ENCODE peak calls at places on chromosomes 13 and 19, in six cellular contexts. T, C, O, L, F and G are unnamed samples.

GRCh38 chr13:77429320-77430142 is 102.6 kb upstream of the MYCBP2 start:
- DNase-seq in T (no peak), C (no peak), O (no peak), L (no peak), F (no peak), G (peak)

GRCh38 chr13:39347926-39348901 is 254.8 kb downstream of the LHFPL6 start:
- DNase-seq in T (no peak), C (no peak), O (no peak), L (no peak), F (no peak), G (no peak)

GRCh38 chr19:10471909-10472308 is 31.2 kb downstream of the KEAP1 start:
- DNase-seq in T (peak), C (no peak), O (no peak), L (no peak), F (no peak), G (no peak)

GRCh38 chr19:48837081-48837524 is 812 bp upstream of the HSD17B14 start:
- DNase-seq in T (peak), C (peak), O (peak), L (peak), F (peak), G (peak)

GRCh38 chr19:40614595-40615411 is 13.6 kb downstream of the LTBP4 start:
- DNase-seq in T (peak), C (no peak), O (peak), L (peak), F (no peak), G (peak)

GRCh38 chr19:58145849-58146248 is 4.7 kb downstream of the ZNF329 start:
- DNase-seq in T (no peak), C (no peak), O (no peak), L (no peak), F (no peak), G (no peak)

GRCh38 chr19:40365613-40366401 is 17.3 kb downstream of the PLD3 start:
- DNase-seq in T (peak), C (no peak), O (peak), L (peak), F (peak), G (peak)

GRCh38 chr19:39492225-39492624 is 6.5 kb upstream of the DLL3 start:
- DNase-seq in T (no peak), C (no peak), O (no peak), L (no peak), F (no peak), G (no peak)

GRCh38 chr19:16917401-16917800 is 28.6 kb downstream of the F2RL3 start:
- DNase-seq in T (no peak), C (no peak), O (no peak), L (no peak), F (no peak), G (no peak)

GRCh38 chr13:53783466-53783865 is 754.9 kb downstream of the OLFM4 start:
- DNase-seq in T (no peak), C (no peak), O (no peak), L (no peak), F (no peak), G (no peak)

GRCh38 chr19:42313096-42313839 is at the start of gene TMEM145:
- DNase-seq in T (peak), C (no peak), O (no peak), L (no peak), F (peak), G (peak)

GRCh38 chr13:98839826-98840769 is 87.6 kb upstream of the SLC15A1 start:
- DNase-seq in T (peak), C (no peak), O (peak), L (no peak), F (peak), G (peak)

GRCh38 chr19:3080281-3080680 is 13.9 kb upstream of the GNA11 start:
- DNase-seq in T (peak), C (no peak), O (no peak), L (no peak), F (no peak), G (no peak)

GRCh38 chr13:36129539-36129938 is 1.6 kb downstream of the DCLK1 start:
- DNase-seq in T (no peak), C (no peak), O (no peak), L (no peak), F (no peak), G (no peak)

GRCh38 chr19:6076675-6077463 is 33.4 kb downstream of the RFX2 start:
- DNase-seq in T (peak), C (no peak), O (peak), L (peak), F (no peak), G (no peak)

GRCh38 chr13:99471231-99472202 is 29.8 kb upstream of the TM9SF2 start:
- DNase-seq in T (peak), C (no peak), O (no peak), L (no peak), F (no peak), G (no peak)

GRCh38 chr13:44822291-44822690 is 167.0 kb downstream of the NUFIP1 start:
- DNase-seq in T (no peak), C (no peak), O (no peak), L (no peak), F (no peak), G (no peak)

GRCh38 chr19:15358918-15359317 is 20.7 kb downstream of the AKAP8 start:
- DNase-seq in T (peak), C (no peak), O (no peak), L (no peak), F (no peak), G (no peak)

GRCh38 chr13:45219938-45220375 is 19.1 kb upstream of the KCTD4 start:
- DNase-seq in T (peak), C (no peak), O (no peak), L (no peak), F (no peak), G (no peak)

GRCh38 chr19:19276851-19277250 is 3.8 kb upstream of the TM6SF2 start:
- DNase-seq in T (no peak), C (no peak), O (no peak), L (no peak), F (no peak), G (no peak)

GRCh38 chr13:46666727-46667456 is 113.9 kb downstream of the LRCH1 start:
- DNase-seq in T (no peak), C (no peak), O (no peak), L (no peak), F (no peak), G (no peak)

GRCh38 chr19:49801966-49802661 is 11.0 kb downstream of the FUZ start:
- DNase-seq in T (peak), C (peak), O (peak), L (peak), F (peak), G (peak)

GRCh38 chr19:16098821-16099220 is 12.9 kb upstream of the RAB8A start:
- DNase-seq in T (no peak), C (no peak), O (no peak), L (no peak), F (no peak), G (no peak)

GRCh38 chr19:50478901-50479715 is 2.5 kb upstream of the GARIN5A start:
- DNase-seq in T (peak), C (no peak), O (no peak), L (no peak), F (no peak), G (no peak)

GRCh38 chr13:112893570-112894422 is 75.2 kb upstream of the MCF2L start:
- DNase-seq in T (peak), C (no peak), O (no peak), L (no peak), F (peak), G (peak)

GRCh38 chr19:10333758-10334339 is 520 bp upstream of the RAVER1 start:
- DNase-seq in T (no peak), C (no peak), O (no peak), L (no peak), F (peak), G (no peak)

GRCh38 chr13:88068975-88069374 is 397.8 kb downstream of the SLITRK5 start:
- DNase-seq in T (no peak), C (no peak), O (no peak), L (no peak), F (no peak), G (no peak)

GRCh38 chr13:30551194-30551593 is 66.5 kb upstream of the USPL1 start:
- DNase-seq in T (peak), C (no peak), O (no peak), L (no peak), F (peak), G (no peak)

GRCh38 chr19:49567722-49568454 is 12.5 kb downstream of the NOSIP start:
- DNase-seq in T (no peak), C (no peak), O (no peak), L (no peak), F (no peak), G (no peak)

GRCh38 chr13:109276261-109276660 is 510.1 kb downstream of the IRS2 start:
- DNase-seq in T (no peak), C (peak), O (no peak), L (no peak), F (no peak), G (no peak)

GRCh38 chr19:42176649-42176989 is 40.9 kb downstream of the DEDD2 start:
- DNase-seq in T (no peak), C (no peak), O (no peak), L (no peak), F (no peak), G (no peak)

GRCh38 chr19:19405919-19406877 is 723 bp downstream of the GATAD2A start:
- DNase-seq in T (peak), C (no peak), O (peak), L (peak), F (peak), G (no peak)

GRCh38 chr13:106105153-106105552 is 430.3 kb downstream of the EFNB2 start:
- DNase-seq in T (peak), C (no peak), O (no peak), L (no peak), F (no peak), G (no peak)

GRCh38 chr19:18470153-18470552 is 32.2 kb upstream of the ISYNA1 start:
- DNase-seq in T (no peak), C (no peak), O (no peak), L (no peak), F (no peak), G (no peak)

GRCh38 chr19:3404324-3405260 is 38.2 kb downstream of the NFIC start:
- DNase-seq in T (peak), C (peak), O (peak), L (peak), F (peak), G (peak)

GRCh38 chr19:5316138-5316537 is 24.5 kb downstream of the PTPRS start:
- DNase-seq in T (no peak), C (no peak), O (no peak), L (no peak), F (no peak), G (no peak)

DNA sequence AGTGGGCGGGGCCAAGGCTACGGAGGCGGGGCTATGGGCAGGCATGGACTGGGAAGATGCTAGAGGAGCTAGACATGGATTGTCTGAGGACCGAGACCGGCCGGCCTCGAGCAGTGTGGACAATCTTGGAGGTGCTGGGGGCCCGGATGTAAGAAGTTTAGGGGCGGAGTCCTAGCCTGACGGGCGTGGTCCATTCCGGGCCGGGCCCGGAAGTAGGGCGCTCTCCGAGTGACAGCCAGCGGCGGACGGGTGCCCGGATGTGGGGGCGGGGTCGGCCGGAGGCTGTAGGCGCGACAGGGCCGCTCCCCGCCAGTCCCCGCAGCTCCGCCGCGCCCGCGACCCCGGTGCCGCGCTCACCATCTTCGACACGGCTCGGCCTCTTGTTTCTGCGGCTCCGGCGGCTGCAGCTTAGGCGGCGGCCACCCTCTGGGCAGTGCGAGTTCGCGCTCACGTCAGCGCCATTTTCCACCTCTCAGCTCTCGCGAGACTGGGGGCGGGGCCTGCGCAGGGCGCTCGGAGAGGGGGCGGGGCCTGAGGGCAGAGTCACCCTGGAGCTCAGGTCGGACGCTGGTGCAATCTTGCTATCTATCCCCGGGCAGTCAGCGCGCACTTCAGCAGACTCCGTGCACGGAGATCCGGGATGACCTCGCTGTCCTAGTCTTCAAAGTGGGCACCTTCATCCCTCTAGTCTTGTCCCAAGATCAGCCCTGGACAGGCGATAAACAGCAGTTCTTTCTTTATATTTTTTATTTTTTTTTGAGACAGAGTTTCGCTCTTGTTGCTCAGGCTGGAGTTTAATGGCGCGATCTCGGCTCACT is at the start of gene ZNF414:
- DNase-seq in T (peak), C (peak), O (peak), L (peak), F (peak), G (peak)
- TF ChIP-seq POLR2A in T (peak), C (peak), O (peak), L (no peak), F (peak), G (peak)

DNA sequence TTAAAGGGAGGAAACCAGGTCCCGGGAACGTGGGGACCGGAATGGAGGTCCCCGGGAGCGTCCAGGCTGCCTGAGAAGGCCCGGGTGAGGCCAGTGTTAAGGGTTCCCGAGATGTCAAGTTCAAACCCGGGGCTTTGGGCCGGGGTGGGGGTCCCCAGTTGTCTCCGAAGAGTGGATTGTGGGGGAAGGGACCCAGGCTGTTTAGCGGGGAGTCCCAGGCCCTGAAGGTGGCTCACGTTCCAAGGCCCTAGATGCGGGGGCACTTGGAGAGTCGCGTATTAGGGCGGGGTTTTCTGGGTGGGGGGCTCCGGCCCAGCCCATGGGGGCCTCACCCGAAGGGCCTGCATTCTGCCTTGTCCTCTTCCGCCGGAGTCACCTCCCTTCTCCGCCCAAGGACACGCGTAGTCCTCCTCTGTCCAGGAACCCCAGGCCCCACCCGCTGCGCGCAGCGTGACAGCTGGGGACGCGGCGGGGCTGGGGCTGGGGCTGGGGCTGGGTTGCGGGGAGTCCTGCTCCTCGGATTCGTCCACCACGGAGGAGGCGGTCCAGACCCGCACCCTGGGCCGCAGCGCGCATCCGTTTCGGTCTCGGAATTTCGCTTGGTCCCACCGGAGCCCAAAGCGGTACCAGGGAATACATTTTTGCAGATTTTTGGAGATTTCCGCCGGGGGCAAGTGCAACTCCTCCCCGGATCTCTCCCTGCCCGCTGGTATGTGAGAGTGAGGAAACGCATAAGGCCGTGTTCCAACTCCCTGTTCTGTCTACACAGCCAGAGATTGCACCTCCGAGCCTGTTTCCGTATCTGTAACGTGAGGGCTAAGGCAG is at the start of gene COX7A1:
- DNase-seq in T (no peak), C (peak), O (peak), L (peak), F (peak), G (peak)
- TF ChIP-seq POLR2A in T (no peak), C (peak), O (peak), L (no peak), F (peak), G (peak)

DNA sequence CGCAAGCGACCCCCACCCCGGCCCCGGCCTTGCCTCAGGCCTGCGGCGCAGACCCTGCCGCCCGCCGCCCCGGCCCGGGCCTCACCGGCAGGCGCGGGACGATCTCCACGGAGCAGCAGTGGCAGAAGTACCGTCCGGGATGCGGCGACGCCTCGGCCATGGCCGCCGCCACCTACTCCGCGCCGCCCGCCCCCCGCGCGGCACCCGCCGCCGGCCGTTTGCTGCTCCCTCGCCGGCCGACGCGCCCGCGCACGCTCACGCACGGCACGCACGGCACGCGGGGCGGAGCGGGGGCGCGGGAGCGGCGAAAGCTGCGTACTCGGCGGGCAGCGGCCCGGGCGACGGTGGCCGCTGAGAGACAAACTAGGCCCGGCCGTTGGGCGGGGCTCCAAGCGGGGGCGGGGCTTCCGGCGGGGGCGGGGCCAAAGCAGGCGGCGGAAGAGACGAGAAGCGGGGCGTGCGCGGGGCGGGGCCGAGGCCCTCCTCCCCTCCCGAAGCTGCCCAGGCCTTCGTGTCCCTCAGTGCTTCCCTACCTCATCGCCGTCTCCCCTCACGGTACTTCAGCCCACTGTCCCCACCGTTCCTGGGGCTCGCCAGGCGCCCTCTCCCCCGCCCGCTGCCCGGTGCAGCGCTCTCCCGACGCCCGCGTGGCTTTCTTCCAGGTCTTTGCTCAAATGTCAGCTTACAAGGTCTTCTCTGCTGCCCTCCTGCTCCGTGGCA is at the start of gene RNF126:
- DNase-seq in T (peak), C (peak), O (peak), L (peak), F (peak), G (peak)
- TF ChIP-seq POLR2A in T (peak), C (no peak), O (peak), L (no peak), F (peak), G (peak)

GRCh38 chr19:13154241-13154778 is 4.1 kb downstream of the IER2 start:
- DNase-seq in T (peak), C (peak), O (peak), L (peak), F (peak), G (peak)
- TF ChIP-seq POLR2A in T (peak), C (peak), O (peak), L (no peak), F (peak), G (peak)

DNA sequence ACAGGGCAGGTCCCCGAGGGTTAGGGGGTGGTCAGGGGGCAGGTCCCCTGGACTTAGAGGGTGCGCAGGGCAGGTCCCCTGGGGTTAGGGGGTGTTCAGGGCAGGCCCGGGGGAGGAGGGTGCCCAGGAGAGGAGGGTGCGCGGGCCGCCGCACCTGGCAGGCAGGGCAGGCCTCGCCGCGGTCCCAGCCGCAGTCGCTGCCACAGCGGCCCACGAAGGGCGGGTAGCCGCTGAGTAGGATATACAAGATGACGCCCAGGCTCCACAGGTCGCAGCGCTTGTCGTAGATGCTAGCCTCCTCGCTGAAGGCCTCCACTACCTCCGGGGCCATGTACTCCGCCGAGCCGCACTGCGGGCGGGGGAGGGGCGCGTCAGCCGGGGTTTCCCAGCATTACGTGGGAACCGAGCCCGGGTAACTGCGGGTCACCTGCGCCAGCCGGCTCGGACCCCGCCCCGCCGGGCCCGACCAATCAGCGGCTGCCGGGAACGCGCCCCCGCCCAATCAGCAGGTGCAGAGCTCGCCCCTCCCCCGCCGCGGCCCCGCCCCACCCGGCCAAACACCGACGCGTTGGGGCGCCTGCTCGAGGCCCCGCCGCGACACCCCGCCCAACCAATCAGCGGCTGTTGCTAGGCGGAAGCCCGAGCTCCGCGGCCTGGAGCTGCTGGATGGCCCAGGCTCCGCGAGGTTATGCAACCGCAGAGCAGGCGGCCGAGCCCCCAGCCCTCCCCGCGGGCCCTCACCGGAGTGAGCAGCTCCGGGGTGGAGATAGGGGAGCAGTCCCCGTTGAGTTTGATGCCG is 9.2 kb downstream of the MKNK2 start:
- DNase-seq in T (peak), C (peak), O (peak), L (peak), F (peak), G (peak)
- TF ChIP-seq POLR2A in T (no peak), C (peak), O (no peak), L (no peak), F (peak), G (peak)

DNA sequence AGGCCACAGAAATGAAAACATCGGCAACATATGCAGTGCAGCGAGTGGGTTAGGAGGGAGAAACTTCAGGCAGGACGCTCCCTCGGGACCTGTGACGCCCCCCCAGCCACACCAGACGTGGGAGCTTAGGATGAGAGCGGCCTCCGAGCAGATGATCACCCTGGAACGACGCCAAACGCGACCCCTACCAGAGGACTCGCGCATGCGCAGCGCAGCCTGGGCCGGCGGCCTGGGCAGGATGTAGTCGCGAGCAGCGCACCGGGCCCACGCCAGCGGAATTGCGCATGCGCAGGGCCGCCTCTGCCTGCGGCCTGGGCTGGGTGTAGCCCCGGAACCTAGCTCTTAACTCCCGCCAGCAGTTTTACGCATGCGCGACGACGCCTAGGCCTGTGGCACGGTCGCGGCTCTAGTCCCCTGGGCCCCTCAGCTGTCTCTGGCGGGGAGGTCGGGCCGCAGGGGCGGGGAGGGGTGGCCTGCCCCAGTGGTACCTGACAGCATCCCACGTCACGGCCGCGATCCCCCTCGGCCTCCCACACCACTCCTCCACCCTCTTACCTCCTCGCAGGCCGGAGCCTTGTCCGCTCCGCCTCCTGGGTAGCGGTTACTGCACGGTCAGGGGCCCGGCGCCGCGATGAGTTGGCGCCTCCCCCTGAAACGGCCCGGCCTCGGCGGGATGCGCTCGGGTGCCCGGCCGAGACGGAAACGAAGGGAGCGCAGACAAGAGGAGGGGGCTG is at the start of gene RCBTB2:
- DNase-seq in T (peak), C (peak), O (peak), L (peak), F (peak), G (peak)
- TF ChIP-seq POLR2A in T (peak), C (peak), O (peak), L (peak), F (peak), G (peak)